ENCODE peak calls at places on chromosome 6, in seven cellular contexts. Z, D, N, J, P, R and K are unnamed samples.

GRCh38 chr6:3835055-3835731 is 14.0 kb upstream of the FAM50B start:
- DNase-seq in D (no peak), J (no peak), P (no peak), R (no peak), N (peak; percentile 91), Z (no peak), K (no peak)

GRCh38 chr6:51005779-51006178 is 187.1 kb downstream of the TFAP2B start:
- DNase-seq in P (no peak), D (no peak), R (no peak), Z (no peak), N (no peak), J (no peak), K (no peak)

GRCh38 chr6:110900028-110900598 is 25.5 kb downstream of the AMD1 start:
- DNase-seq in D (no peak), R (no peak), Z (no peak), P (no peak), J (no peak), N (no peak), K (no peak)

GRCh38 chr6:20338160-20338559 is 63.5 kb upstream of the E2F3 start:
- DNase-seq in R (no peak), N (no peak), P (no peak), D (no peak), J (no peak), Z (no peak), K (no peak)

GRCh38 chr6:8930009-8930408 is 494.7 kb upstream of the SLC35B3 start:
- DNase-seq in J (no peak), R (no peak), P (no peak), N (no peak), D (no peak), Z (no peak), K (no peak)

GRCh38 chr6:4805553-4806307 is 29.5 kb downstream of the CDYL start:
- DNase-seq in J (no peak), Z (no peak), N (peak; percentile 51), R (peak; percentile 34), D (peak; percentile 68), P (no peak), K (peak; percentile 75)

GRCh38 chr6:16818992-16819626 is 57.8 kb upstream of the ATXN1 start:
- DNase-seq in P (no peak), D (no peak), Z (no peak), N (no peak), J (no peak), R (no peak), K (no peak)

GRCh38 chr6:156662025-156662445 is 115.1 kb upstream of the ARID1B start:
- DNase-seq in D (no peak), R (peak; percentile 73), J (no peak), Z (no peak), P (peak; percentile 86), N (peak; percentile 50), K (peak; percentile 88)

GRCh38 chr6:169424149-169424804 is 170.6 kb upstream of the THBS2 start:
- DNase-seq in R (no peak), D (peak; percentile 32), N (no peak), J (no peak), Z (no peak), P (no peak), K (no peak)

GRCh38 chr6:42179956-42180335 is 6.8 kb downstream of the GUCA1A start:
- DNase-seq in J (no peak), Z (no peak), D (no peak), P (no peak), R (no peak), N (no peak), K (no peak)

GRCh38 chr6:1461207-1461606 is 71.8 kb downstream of the FOXF2 start:
- DNase-seq in N (no peak), R (no peak), Z (peak; percentile 62), P (no peak), J (no peak), D (no peak), K (no peak)

GRCh38 chr6:92364948-92365386 is 1054.4 kb downstream of the EPHA7 start:
- DNase-seq in P (no peak), Z (no peak), N (peak; percentile 96), J (no peak), D (no peak), R (no peak), K (no peak)

GRCh38 chr6:33613146-33613793 is 7.9 kb upstream of the ITPR3 start:
- DNase-seq in Z (no peak), D (no peak), P (no peak), R (no peak), J (no peak), N (peak; percentile 97), K (no peak)

GRCh38 chr6:63709148-63709547 is 73.5 kb downstream of the PHF3 start:
- DNase-seq in R (no peak), D (no peak), P (no peak), N (peak; percentile 77), J (no peak), Z (no peak), K (no peak)

GRCh38 chr6:111462770-111463391 is 20.1 kb downstream of the REV3L start:
- DNase-seq in P (peak; percentile 34), Z (no peak), J (no peak), R (no peak), D (no peak), N (peak; percentile 59), K (no peak)

GRCh38 chr6:111837007-111837406 is 36.2 kb downstream of the FYN start:
- DNase-seq in Z (no peak), D (no peak), J (no peak), R (no peak), N (no peak), P (no peak), K (no peak)

GRCh38 chr6:169425628-169426370 is 172.2 kb upstream of the THBS2 start:
- DNase-seq in D (peak; percentile 60), Z (no peak), N (no peak), P (no peak), J (no peak), R (no peak), K (no peak)

GRCh38 chr6:75528423-75528822 is 34.8 kb upstream of the FILIP1 start:
- DNase-seq in D (no peak), N (no peak), P (no peak), R (no peak), Z (no peak), J (no peak), K (no peak)

GRCh38 chr6:75272145-75272840 is 12.3 kb downstream of the TMEM30A start:
- DNase-seq in Z (no peak), J (no peak), N (no peak), D (no peak), P (no peak), R (no peak), K (no peak)

GRCh38 chr6:149478631-149479314 is 6.0 kb downstream of the ZC3H12D start:
- DNase-seq in R (no peak), P (no peak), N (no peak), J (no peak), Z (no peak), D (no peak), K (no peak)

GRCh38 chr6:68559052-68559451 is 76.0 kb upstream of the ADGRB3 start:
- DNase-seq in Z (no peak), D (peak; percentile 19), J (no peak), P (peak; percentile 9), R (no peak), N (no peak), K (no peak)

GRCh38 chr6:169543704-169544103 is 158.1 kb downstream of the WDR27 start:
- DNase-seq in J (no peak), R (no peak), P (no peak), N (no peak), D (no peak), Z (no peak), K (no peak)

GRCh38 chr6:144878577-144878976 is 593.4 kb downstream of the UTRN start:
- DNase-seq in D (peak; percentile 38), J (no peak), P (no peak), N (no peak), R (no peak), Z (no peak), K (no peak)

GRCh38 chr6:107847844-107848802 is 24.0 kb upstream of the SCML4 start:
- DNase-seq in N (peak; percentile 58), Z (no peak), P (peak; percentile 89), J (peak; percentile 50), D (peak; percentile 95), R (peak; percentile 34), K (peak; percentile 68)

GRCh38 chr6:107849325-107849724 is 25.2 kb upstream of the SCML4 start:
- DNase-seq in J (no peak), N (no peak), Z (no peak), P (no peak), R (no peak), D (no peak), K (no peak)

GRCh38 chr6:107853226-107853625 is 29.1 kb upstream of the SCML4 start:
- DNase-seq in P (no peak), Z (no peak), J (no peak), D (no peak), R (no peak), N (no peak), K (no peak)
- TF ChIP-seq JUND in P (no peak), Z (no peak), J (no peak), D (no peak), R (no peak), N (no peak), K (no peak)

GRCh38 chr6:19303381-19303780 is 533.8 kb upstream of the ID4 start:
- DNase-seq in R (no peak), J (no peak), Z (no peak), N (no peak), D (no peak), P (no peak), K (no peak)
- TF ChIP-seq JUND in R (no peak), J (no peak), Z (no peak), N (no peak), D (no peak), P (no peak), K (no peak)

GRCh38 chr6:150606258-150607043 is 6.8 kb downstream of the PLEKHG1 start:
- DNase-seq in R (no peak), Z (no peak), N (no peak), J (no peak), P (no peak), D (no peak), K (no peak)

GRCh38 chr6:150613269-150613668 is 13.6 kb downstream of the PLEKHG1 start:
- DNase-seq in R (no peak), N (no peak), D (no peak), Z (no peak), P (no peak), J (no peak), K (no peak)

GRCh38 chr6:150605333-150605732 is 5.6 kb downstream of the PLEKHG1 start:
- DNase-seq in Z (no peak), N (no peak), R (no peak), P (no peak), D (no peak), J (no peak), K (no peak)

GRCh38 chr6:150607044-150607650 is 7.5 kb downstream of the PLEKHG1 start:
- DNase-seq in P (no peak), D (no peak), J (no peak), R (no peak), N (no peak), Z (no peak), K (no peak)

DNA sequence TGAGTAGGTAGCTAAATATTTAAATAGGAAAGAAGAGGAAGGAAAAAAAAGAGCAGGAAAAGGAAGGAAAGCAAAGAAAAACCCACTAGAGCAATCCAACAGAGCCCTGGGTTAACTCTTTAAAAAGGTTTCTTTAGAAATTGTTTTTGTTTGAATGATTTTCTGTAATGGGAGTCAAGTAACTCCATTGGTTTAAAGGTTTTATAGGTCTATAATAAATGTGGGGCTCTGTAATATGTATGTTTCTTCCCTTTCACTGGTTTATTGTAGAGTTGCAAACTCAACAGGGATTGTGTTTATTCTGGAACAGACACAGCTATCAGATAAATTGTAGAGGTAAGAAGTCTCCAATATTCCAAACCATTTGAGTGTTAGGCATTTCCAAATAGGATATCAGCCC is 10.9 kb downstream of the PLEKHG1 start:
- DNase-seq in D (no peak), P (no peak), Z (no peak), N (no peak), R (no peak), J (no peak), K (no peak)
- TF ChIP-seq JUND in D (no peak), P (no peak), Z (no peak), N (no peak), R (no peak), J (no peak), K (no peak)

GRCh38 chr6:88367248-88367647 is 201.1 kb upstream of the CNR1 start:
- DNase-seq in P (no peak), D (no peak), Z (no peak), N (no peak), J (no peak), R (no peak), K (no peak)
- TF ChIP-seq JUND in P (no peak), D (no peak), Z (no peak), N (no peak), J (no peak), R (no peak), K (no peak)